ENCODE peak calls at places on chromosomes 12 and 14, in seven cellular contexts. B, K, J, U, H, A and L are unnamed samples.

GRCh38 chr12:25868193-25868592 is 90.3 kb upstream of the RASSF8 start:
- DNase-seq in A (no peak), U (no peak), K (no peak), H (no peak), B (no peak), J (no peak), L (no peak)

GRCh38 chr12:93127582-93128331 is 198.7 kb upstream of the EEA1 start:
- DNase-seq in U (no peak), K (peak; percentile 75), B (peak; percentile 98), J (peak; percentile 41), A (peak; percentile 75), H (no peak), L (peak; percentile 98)

GRCh38 chr14:43407721-43408120 is 1099.4 kb downstream of the FSCB start:
- DNase-seq in K (no peak), B (no peak), J (no peak), A (no peak), U (no peak), H (no peak), L (no peak)

GRCh38 chr12:113573148-113573547 is 101.5 kb upstream of the LHX5 start:
- DNase-seq in J (no peak), K (no peak), A (no peak), B (no peak), H (no peak), U (no peak), L (no peak)

GRCh38 chr12:3930216-3930615 is 57.0 kb upstream of the PARP11 start:
- DNase-seq in H (no peak), A (no peak), U (no peak), J (no peak), B (no peak), K (no peak), L (no peak)

GRCh38 chr14:99602054-99602787 is 1.8 kb downstream of the CCDC85C start:
- DNase-seq in K (no peak), B (no peak), J (no peak), A (peak; percentile 69), H (no peak), U (no peak), L (no peak)

GRCh38 chr12:117124421-117125274 is 25.4 kb upstream of the TESC start:
- DNase-seq in H (no peak), A (no peak), B (no peak), J (no peak), U (no peak), K (no peak), L (no peak)

GRCh38 chr12:98935847-98936246 is 290.8 kb downstream of the APAF1 start:
- DNase-seq in H (no peak), U (no peak), K (no peak), A (no peak), B (no peak), J (no peak), L (no peak)

GRCh38 chr14:65729547-65729946 is 317.0 kb downstream of the FUT8 start:
- DNase-seq in U (no peak), A (no peak), K (no peak), B (no peak), H (no peak), J (no peak), L (no peak)

GRCh38 chr14:80047761-80048160 is 163.5 kb downstream of the DIO2 start:
- DNase-seq in A (no peak), U (no peak), K (no peak), B (peak; percentile 9), J (no peak), H (no peak), L (no peak)

GRCh38 chr12:132067182-132067581 is 76.9 kb downstream of the DDX51 start:
- DNase-seq in B (no peak), K (no peak), J (no peak), H (no peak), U (no peak), A (no peak), L (no peak)

GRCh38 chr14:75418779-75419768 is 8.7 kb upstream of the JDP2 start:
- DNase-seq in J (no peak), B (peak; percentile 49), K (peak; percentile 95), A (peak; percentile 73), H (peak; percentile 74), U (no peak), L (no peak)

GRCh38 chr12:96774501-96775256 is 132.4 kb upstream of the NEDD1 start:
- DNase-seq in U (no peak), K (no peak), H (no peak), A (no peak), B (no peak), J (no peak), L (no peak)

GRCh38 chr12:54891717-54892478 is 37.6 kb downstream of the MUCL1 start:
- DNase-seq in H (no peak), B (peak; percentile 1), K (no peak), J (no peak), U (no peak), A (no peak), L (no peak)

GRCh38 chr14:33836203-33836894 is 114.5 kb downstream of the EGLN3 start:
- DNase-seq in H (no peak), A (no peak), K (no peak), J (no peak), B (no peak), U (no peak), L (no peak)

GRCh38 chr14:69625299-69626131 is 14.1 kb downstream of the SUSD6 start:
- DNase-seq in J (peak; percentile 52), A (peak; percentile 83), H (peak; percentile 72), B (peak; percentile 59), U (no peak), K (no peak), L (no peak)

GRCh38 chr12:96989916-96990315 is 82.9 kb downstream of the NEDD1 start:
- DNase-seq in K (peak; percentile 87), U (no peak), B (peak; percentile 6), A (no peak), H (peak; percentile 74), J (no peak), L (no peak)

GRCh38 chr14:81402123-81402495 is 2.0 kb upstream of the STON2 start:
- DNase-seq in H (no peak), A (no peak), U (no peak), K (no peak), B (peak; percentile 48), J (no peak), L (peak; percentile 9)
- H3K4me3 ChIP-seq in H (no peak overlapping the region), A (no peak overlapping the region), U (no peak overlapping the region), K (no peak overlapping the region), B (no peak overlapping the region), J (no peak overlapping the region), L (no peak overlapping the region)

GRCh38 chr14:55077691-55078151 is 26.3 kb downstream of the MAPK1IP1L start:
- DNase-seq in B (peak; percentile 60), U (no peak), A (peak; percentile 73), K (no peak), J (no peak), H (no peak), L (peak; percentile 47)
- H3K4me3 ChIP-seq in B (no peak overlapping the region), U (no peak overlapping the region), A (no peak overlapping the region), K (no peak overlapping the region), J (no peak overlapping the region), H (no peak overlapping the region), L (no peak overlapping the region)

GRCh38 chr12:109115758-109116610 is at the start of gene ACACB:
- DNase-seq in B (peak; percentile 44), U (no peak), J (peak; percentile 78), K (peak; percentile 61), A (peak; percentile 79), H (no peak), L (no peak)
- H3K4me3 ChIP-seq in B (peak within 1 kb of the TSS; percentile 14), U (no peak within 1 kb of the TSS), J (peak within 1 kb of the TSS; percentile 69), K (no peak within 1 kb of the TSS), A (no peak within 1 kb of the TSS), H (no peak within 1 kb of the TSS), L (no peak within 1 kb of the TSS)

DNA sequence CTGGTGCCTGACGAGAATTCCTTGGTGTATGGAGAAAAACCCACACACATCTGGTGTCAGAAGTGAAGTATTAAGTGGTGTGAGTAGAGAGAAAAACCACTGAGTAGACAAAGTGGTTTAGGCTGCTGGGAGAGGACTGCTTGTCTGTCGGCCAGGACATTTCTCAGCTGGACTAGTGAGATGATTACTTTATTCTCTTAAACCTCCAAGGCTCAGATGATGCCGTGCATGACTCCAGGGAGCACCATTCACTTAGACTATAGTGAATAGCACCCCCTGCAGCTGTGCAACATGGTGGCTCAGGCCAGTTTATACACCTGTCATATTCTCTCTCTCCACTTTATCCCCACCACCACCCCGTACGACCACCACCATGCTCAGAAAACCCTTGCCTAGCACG is 28.5 kb upstream of the NFYB start:
- DNase-seq in J (no peak), H (no peak), U (no peak), K (no peak), A (no peak), B (peak; percentile 82), L (no peak)
- H3K4me3 ChIP-seq in J (no peak overlapping the region), H (no peak overlapping the region), U (no peak overlapping the region), K (no peak overlapping the region), A (no peak overlapping the region), B (no peak overlapping the region), L (no peak overlapping the region)

GRCh38 chr14:63745858-63746425 is 18.1 kb upstream of the SGPP1 start:
- DNase-seq in J (no peak), U (no peak), A (peak; percentile 59), H (peak; percentile 80), K (no peak), B (no peak), L (no peak)
- H3K4me3 ChIP-seq in J (no peak overlapping the region), U (no peak overlapping the region), A (no peak overlapping the region), H (peak overlapping the region; percentile 42), K (no peak overlapping the region), B (no peak overlapping the region), L (no peak overlapping the region)

DNA sequence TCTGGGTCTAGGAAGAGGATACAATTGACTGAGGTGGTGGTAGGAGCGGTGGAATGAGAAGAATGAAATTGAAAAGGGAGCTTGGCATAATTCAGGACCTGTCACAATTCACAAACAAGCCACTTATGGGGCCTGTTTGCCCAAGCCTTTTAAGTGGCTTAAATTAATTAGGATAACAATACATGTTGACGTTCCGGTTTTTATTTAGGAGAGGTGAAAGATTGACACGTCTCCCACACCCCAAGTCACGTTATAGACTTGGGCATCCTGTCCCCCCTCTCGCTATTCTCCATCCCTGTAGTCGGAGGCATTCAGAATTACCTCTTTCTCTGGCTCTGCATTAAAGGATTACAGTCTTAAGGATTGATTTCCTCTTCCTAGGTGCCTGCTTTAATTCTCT is 954 bp upstream of the CALCOCO1 start:
- DNase-seq in B (no peak), A (no peak), U (no peak), K (no peak), J (no peak), H (no peak), L (no peak)
- H3K4me3 ChIP-seq in B (no peak overlapping the region), A (peak overlapping the region; percentile 75), U (no peak overlapping the region), K (peak overlapping the region; percentile 92), J (peak overlapping the region; percentile 90), H (peak overlapping the region; percentile 65), L (no peak overlapping the region)

DNA sequence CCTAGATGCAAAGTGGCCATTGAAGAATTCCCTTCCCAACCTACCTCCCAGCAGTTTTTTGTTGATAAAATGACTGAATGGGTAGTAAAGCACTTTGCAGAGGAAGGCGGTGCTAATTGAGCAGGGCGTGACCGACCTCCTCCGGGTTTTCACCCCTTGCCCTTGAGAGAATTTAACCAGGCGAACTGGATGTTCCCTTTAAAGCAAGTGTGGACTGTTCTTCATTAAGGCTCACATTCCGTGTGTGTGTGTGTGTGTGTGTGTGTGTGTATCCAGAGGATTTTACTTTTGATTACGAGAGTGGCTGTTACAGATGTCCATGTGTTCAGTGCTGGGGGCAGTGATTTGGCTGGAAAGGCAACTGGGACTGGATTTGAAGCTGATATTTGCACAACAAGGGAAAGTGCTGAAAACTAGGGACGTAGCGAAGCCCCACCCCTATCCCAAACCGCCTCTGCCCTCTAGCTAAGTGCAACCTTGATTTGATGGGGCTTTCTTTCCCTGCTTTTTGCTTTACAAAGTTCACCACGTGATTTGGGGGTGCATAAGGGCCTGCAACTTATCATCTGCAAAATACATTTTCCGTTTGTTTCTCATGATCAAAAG is 2.2 kb downstream of the TMEM132C start:
- DNase-seq in J (no peak), K (peak; percentile 69), H (no peak), U (no peak), A (no peak), B (no peak), L (no peak)
- H3K4me3 ChIP-seq in J (no peak overlapping the region), K (no peak overlapping the region), H (no peak overlapping the region), U (no peak overlapping the region), A (peak overlapping the region; percentile 8), B (peak overlapping the region; percentile 13), L (no peak overlapping the region)